ENCODE peak calls at places on chromosomes 3 and 15, in six cellular contexts. N, P, L, O, Q and U are unnamed samples.

GRCh38 chr3:194095902-194096301 is 40.0 kb upstream of the HES1 start:
- DNase-seq in P (no peak), L (no peak), O (no peak), Q (no peak), N (no peak), U (no peak)

GRCh38 chr15:92848464-92848851 is 51.7 kb upstream of the CHD2 start:
- DNase-seq in N (no peak), Q (no peak), O (no peak), L (no peak), P (no peak), U (no peak)

GRCh38 chr3:108329087-108329486 is 32.7 kb downstream of the HHLA2 start:
- DNase-seq in Q (no peak), N (no peak), P (no peak), L (no peak), O (no peak), U (no peak)

GRCh38 chr15:72936237-72936636 is 116.0 kb upstream of the NEO1 start:
- DNase-seq in P (no peak), O (no peak), Q (no peak), N (no peak), L (no peak), U (no peak)

GRCh38 chr15:74958908-74959642 is 2.5 kb upstream of the RPP25 start:
- DNase-seq in O (no peak), N (no peak), L (no peak), Q (no peak), P (no peak), U (no peak)

GRCh38 chr3:56904526-56905245 is 102.9 kb upstream of the ARHGEF3 start:
- DNase-seq in Q (no peak), L (no peak), P (no peak), O (no peak), N (no peak), U (no peak)

GRCh38 chr3:55735976-55736375 is 248.9 kb upstream of the WNT5A start:
- DNase-seq in N (no peak), L (no peak), Q (no peak), O (no peak), P (no peak), U (no peak)

GRCh38 chr3:187929115-187929828 is 184.0 kb upstream of the BCL6 start:
- DNase-seq in Q (no peak), P (no peak), O (no peak), N (no peak), L (no peak), U (no peak)

GRCh38 chr3:52038227-52038626 is 18.1 kb downstream of the DUSP7 start:
- DNase-seq in Q (no peak), N (no peak), P (no peak), L (no peak), O (no peak), U (no peak)

GRCh38 chr15:76330281-76330680 is 6.3 kb upstream of the ISL2 start:
- DNase-seq in L (no peak), N (no peak), Q (no peak), O (no peak), P (peak), U (no peak)

GRCh38 chr3:97841304-97841703 is 19.5 kb downstream of the CRYBG3 start:
- DNase-seq in L (no peak), P (no peak), Q (no peak), O (no peak), N (no peak), U (no peak)